ENCODE peak calls at places on chromosomes 4 and X, in six cellular contexts. One of them, this sample, is unnamed.
A peak's percentile ranks its signal among the peaks of the same experiment; 100 is the strongest.

GRCh38 chr4:74365761-74366160 is 816 bp downstream of the EREG start:
- DNase-seq in H7: peak; percentile 44
- DNase-seq in uterus: no peak
- DNase-seq in SK-N-MC: no peak
- DNase-seq in upper lobe of right lung: peak; percentile 49
- DNase-seq in transverse colon: peak; percentile 57
- DNase-seq in this sample: no peak

GRCh38 chr4:22911285-22911684 is 218.5 kb downstream of the GBA3 start:
- DNase-seq in H7: no peak
- DNase-seq in uterus: no peak
- DNase-seq in SK-N-MC: no peak
- DNase-seq in upper lobe of right lung: no peak
- DNase-seq in transverse colon: no peak
- DNase-seq in this sample: no peak

GRCh38 chr4:131534944-131535640 is 1614.0 kb upstream of the PCDH10 start:
- DNase-seq in H7: no peak
- DNase-seq in uterus: no peak
- DNase-seq in SK-N-MC: no peak
- DNase-seq in upper lobe of right lung: no peak
- DNase-seq in transverse colon: no peak
- DNase-seq in this sample: no peak

GRCh38 chr4:183544109-183544508 is 39.3 kb downstream of the ING2 start:
- DNase-seq in H7: no peak
- DNase-seq in uterus: no peak
- DNase-seq in SK-N-MC: no peak
- DNase-seq in upper lobe of right lung: no peak
- DNase-seq in transverse colon: no peak
- DNase-seq in this sample: no peak

GRCh38 chr4:88705805-88706518 is 8.3 kb upstream of the NAP1L5 start:
- DNase-seq in H7: no peak
- DNase-seq in uterus: no peak
- DNase-seq in SK-N-MC: no peak
- DNase-seq in upper lobe of right lung: no peak
- DNase-seq in transverse colon: no peak
- DNase-seq in this sample: no peak

GRCh38 chr4:53804719-53805118 is 213.4 kb upstream of the LNX1 start:
- DNase-seq in H7: peak; percentile 23
- DNase-seq in uterus: no peak
- DNase-seq in SK-N-MC: no peak
- DNase-seq in upper lobe of right lung: peak; percentile 68
- DNase-seq in transverse colon: peak; percentile 68
- DNase-seq in this sample: no peak

GRCh38 chr4:75727073-75727472 is 2.7 kb downstream of the USO1 start:
- DNase-seq in H7: no peak
- DNase-seq in uterus: no peak
- DNase-seq in SK-N-MC: no peak
- DNase-seq in upper lobe of right lung: no peak
- DNase-seq in transverse colon: no peak
- DNase-seq in this sample: no peak

GRCh38 chr4:125781656-125782055 is 466.9 kb downstream of the FAT4 start:
- DNase-seq in H7: no peak
- DNase-seq in uterus: no peak
- DNase-seq in SK-N-MC: no peak
- DNase-seq in upper lobe of right lung: no peak
- DNase-seq in transverse colon: no peak
- DNase-seq in this sample: no peak

GRCh38 chr4:77045490-77045889 is 30.3 kb downstream of the CCNI start:
- DNase-seq in H7: no peak
- DNase-seq in uterus: no peak
- DNase-seq in SK-N-MC: no peak
- DNase-seq in upper lobe of right lung: no peak
- DNase-seq in transverse colon: no peak
- DNase-seq in this sample: no peak

GRCh38 chr4:142416121-142416520 is 430.0 kb downstream of the INPP4B start:
- DNase-seq in H7: no peak
- DNase-seq in uterus: no peak
- DNase-seq in SK-N-MC: no peak
- DNase-seq in upper lobe of right lung: no peak
- DNase-seq in transverse colon: no peak
- DNase-seq in this sample: no peak

GRCh38 chrX:83008415-83008814 is 499.7 kb upstream of the POU3F4 start:
- DNase-seq in H7: no peak
- DNase-seq in uterus: no peak
- DNase-seq in SK-N-MC: no peak
- DNase-seq in upper lobe of right lung: no peak
- DNase-seq in transverse colon: no peak
- DNase-seq in this sample: no peak

GRCh38 chrX:18886005-18886343 is 97.9 kb downstream of the PHKA2 start:
- DNase-seq in H7: peak; percentile 29
- DNase-seq in uterus: no peak
- DNase-seq in SK-N-MC: no peak
- DNase-seq in upper lobe of right lung: no peak
- DNase-seq in transverse colon: no peak
- DNase-seq in this sample: no peak

GRCh38 chrX:13495232-13495631 is 74.2 kb upstream of the EGFL6 start:
- DNase-seq in H7: no peak
- DNase-seq in uterus: no peak
- DNase-seq in SK-N-MC: no peak
- DNase-seq in upper lobe of right lung: no peak
- DNase-seq in transverse colon: peak; percentile 32
- DNase-seq in this sample: no peak

GRCh38 chr4:31518796-31519250 is 798.7 kb downstream of the PCDH7 start:
- DNase-seq in H7: no peak
- DNase-seq in uterus: no peak
- DNase-seq in SK-N-MC: no peak
- DNase-seq in upper lobe of right lung: no peak
- DNase-seq in transverse colon: no peak
- DNase-seq in this sample: no peak

GRCh38 chr4:1409079-1409805 is 3.0 kb upstream of the NKX1-1 start:
- DNase-seq in H7: peak; percentile 54
- DNase-seq in uterus: no peak
- DNase-seq in SK-N-MC: no peak
- DNase-seq in upper lobe of right lung: peak; percentile 40
- DNase-seq in transverse colon: no peak
- DNase-seq in this sample: no peak

GRCh38 chr4:39456946-39457763 is 1.6 kb downstream of the RPL9 start:
- DNase-seq in H7: no peak
- DNase-seq in uterus: no peak
- DNase-seq in SK-N-MC: no peak
- DNase-seq in upper lobe of right lung: no peak
- DNase-seq in transverse colon: no peak
- DNase-seq in this sample: no peak

GRCh38 chr4:39453738-39454137 is 5.0 kb downstream of the RPL9 start:
- DNase-seq in H7: no peak
- DNase-seq in uterus: no peak
- DNase-seq in SK-N-MC: no peak
- DNase-seq in upper lobe of right lung: no peak
- DNase-seq in transverse colon: no peak
- DNase-seq in this sample: no peak

GRCh38 chr4:39452860-39453587 is 5.7 kb downstream of the RPL9 start:
- DNase-seq in H7: no peak
- DNase-seq in uterus: no peak
- DNase-seq in SK-N-MC: no peak
- DNase-seq in upper lobe of right lung: no peak
- DNase-seq in transverse colon: no peak
- DNase-seq in this sample: no peak

GRCh38 chr4:39452153-39452859 is 6.4 kb downstream of the RPL9 start:
- DNase-seq in H7: no peak
- DNase-seq in uterus: no peak
- DNase-seq in SK-N-MC: no peak
- DNase-seq in upper lobe of right lung: no peak
- DNase-seq in transverse colon: no peak
- DNase-seq in this sample: no peak

GRCh38 chr4:39455486-39455885 is 3.2 kb downstream of the RPL9 start:
- DNase-seq in H7: no peak
- DNase-seq in uterus: no peak
- DNase-seq in SK-N-MC: no peak
- DNase-seq in upper lobe of right lung: no peak
- DNase-seq in transverse colon: no peak
- DNase-seq in this sample: no peak
- H3K36me3 ChIP-seq in H7: peaks cover 50% of the 10 kb centered on the region
- H3K36me3 ChIP-seq in uterus: no peaks in the 10 kb centered on the region
- H3K36me3 ChIP-seq in SK-N-MC: peaks cover 79% of the 10 kb centered on the region
- H3K36me3 ChIP-seq in upper lobe of right lung: peaks cover 75% of the 10 kb centered on the region
- H3K36me3 ChIP-seq in transverse colon: peaks cover 61% of the 10 kb centered on the region
- H3K36me3 ChIP-seq in this sample: peaks cover 55% of the 10 kb centered on the region

DNA sequence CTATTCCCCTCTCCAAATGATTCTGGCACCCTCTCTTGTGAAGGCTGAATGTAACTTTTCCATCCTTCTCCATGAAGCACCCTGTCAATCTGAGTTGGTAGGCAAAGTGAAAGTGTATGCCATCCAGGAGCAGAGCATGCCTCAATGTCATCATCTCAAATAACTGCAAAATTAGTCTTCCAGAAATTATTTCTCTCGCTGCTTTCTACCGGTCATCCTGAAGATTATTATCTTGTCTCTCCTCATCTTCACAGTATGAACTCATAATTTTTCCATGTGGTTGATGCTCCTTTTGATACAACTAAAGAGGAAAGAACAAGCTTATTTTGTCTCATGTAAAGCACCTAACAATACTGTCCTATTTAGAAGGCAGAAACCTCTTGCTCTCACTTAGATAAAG is 285.5 kb upstream of the PCDH7 start:
- DNase-seq in H7: no peak
- DNase-seq in uterus: no peak
- DNase-seq in SK-N-MC: no peak
- DNase-seq in upper lobe of right lung: no peak
- DNase-seq in transverse colon: no peak
- DNase-seq in this sample: no peak
- H3K36me3 ChIP-seq in H7: no peaks in the 10 kb centered on the region
- H3K36me3 ChIP-seq in uterus: no peaks in the 10 kb centered on the region
- H3K36me3 ChIP-seq in SK-N-MC: no peaks in the 10 kb centered on the region
- H3K36me3 ChIP-seq in upper lobe of right lung: no peaks in the 10 kb centered on the region
- H3K36me3 ChIP-seq in transverse colon: no peaks in the 10 kb centered on the region
- H3K36me3 ChIP-seq in this sample: no peaks in the 10 kb centered on the region

GRCh38 chrX:129557844-129558243 is 17.8 kb downstream of the OCRL start:
- DNase-seq in H7: no peak
- DNase-seq in uterus: no peak
- DNase-seq in SK-N-MC: no peak
- DNase-seq in upper lobe of right lung: no peak
- DNase-seq in transverse colon: no peak
- DNase-seq in this sample: no peak

GRCh38 chrX:129565046-129565649 is 25.1 kb downstream of the OCRL start:
- DNase-seq in H7: peak; percentile 58
- DNase-seq in uterus: no peak
- DNase-seq in SK-N-MC: no peak
- DNase-seq in upper lobe of right lung: no peak
- DNase-seq in transverse colon: no peak
- DNase-seq in this sample: no peak

GRCh38 chrX:129561453-129561852 is 21.4 kb downstream of the OCRL start:
- DNase-seq in H7: no peak
- DNase-seq in uterus: no peak
- DNase-seq in SK-N-MC: no peak
- DNase-seq in upper lobe of right lung: no peak
- DNase-seq in transverse colon: no peak
- DNase-seq in this sample: no peak

GRCh38 chrX:129556806-129557315 is 16.8 kb downstream of the OCRL start:
- DNase-seq in H7: no peak
- DNase-seq in uterus: no peak
- DNase-seq in SK-N-MC: no peak
- DNase-seq in upper lobe of right lung: no peak
- DNase-seq in transverse colon: no peak
- DNase-seq in this sample: no peak

DNA sequence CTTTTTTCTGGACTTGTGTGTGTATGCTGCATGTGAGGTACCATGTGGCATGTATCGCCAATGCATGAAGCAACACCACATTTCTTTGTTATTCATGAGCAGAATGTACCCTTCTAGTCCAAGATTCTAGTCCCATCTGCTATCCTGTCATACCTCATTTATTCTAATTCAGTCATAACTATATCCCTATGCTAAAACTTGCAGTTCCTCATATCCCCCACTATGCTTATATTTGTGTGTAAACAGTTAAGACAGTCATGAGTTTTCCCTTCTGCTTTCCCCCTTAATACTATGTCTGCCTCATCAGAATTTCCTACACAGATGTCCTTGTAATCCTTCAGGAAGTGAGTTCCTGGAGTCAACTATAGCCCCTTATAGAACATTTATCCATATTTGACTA is 19.7 kb downstream of the OCRL start:
- DNase-seq in H7: no peak
- DNase-seq in uterus: no peak
- DNase-seq in SK-N-MC: no peak
- DNase-seq in upper lobe of right lung: no peak
- DNase-seq in transverse colon: no peak
- DNase-seq in this sample: no peak
- H3K36me3 ChIP-seq in H7: peaks cover 28% of the 10 kb centered on the region
- H3K36me3 ChIP-seq in uterus: no peaks in the 10 kb centered on the region
- H3K36me3 ChIP-seq in SK-N-MC: peaks cover 49% of the 10 kb centered on the region
- H3K36me3 ChIP-seq in upper lobe of right lung: peaks cover 40% of the 10 kb centered on the region
- H3K36me3 ChIP-seq in transverse colon: no peaks in the 10 kb centered on the region
- H3K36me3 ChIP-seq in this sample: peaks cover 20% of the 10 kb centered on the region

GRCh38 chrX:2642791-2643190 is 48.3 kb upstream of the CD99 start:
- DNase-seq in H7: no peak
- DNase-seq in uterus: no peak
- DNase-seq in SK-N-MC: no peak
- DNase-seq in upper lobe of right lung: no peak
- DNase-seq in transverse colon: no peak
- DNase-seq in this sample: no peak
- H3K36me3 ChIP-seq in H7: no peaks in the 10 kb centered on the region
- H3K36me3 ChIP-seq in uterus: no peaks in the 10 kb centered on the region
- H3K36me3 ChIP-seq in SK-N-MC: peaks cover 37% of the 10 kb centered on the region
- H3K36me3 ChIP-seq in upper lobe of right lung: peaks cover 14% of the 10 kb centered on the region
- H3K36me3 ChIP-seq in transverse colon: no peaks in the 10 kb centered on the region
- H3K36me3 ChIP-seq in this sample: peaks cover 14% of the 10 kb centered on the region

GRCh38 chrX:15816453-15816838 is 26.2 kb downstream of the ZRSR2 start:
- DNase-seq in H7: peak; percentile 40
- DNase-seq in uterus: no peak
- DNase-seq in SK-N-MC: no peak
- DNase-seq in upper lobe of right lung: no peak
- DNase-seq in transverse colon: no peak
- DNase-seq in this sample: no peak

GRCh38 chrX:15812212-15812938 is 22.1 kb downstream of the ZRSR2 start:
- DNase-seq in H7: no peak
- DNase-seq in uterus: no peak
- DNase-seq in SK-N-MC: no peak
- DNase-seq in upper lobe of right lung: no peak
- DNase-seq in transverse colon: no peak
- DNase-seq in this sample: no peak

GRCh38 chrX:15815779-15816452 is 25.6 kb downstream of the ZRSR2 start:
- DNase-seq in H7: peak; percentile 55
- DNase-seq in uterus: no peak
- DNase-seq in SK-N-MC: no peak
- DNase-seq in upper lobe of right lung: no peak
- DNase-seq in transverse colon: peak; percentile 12
- DNase-seq in this sample: no peak

GRCh38 chrX:15816886-15817285 is 26.6 kb downstream of the ZRSR2 start:
- DNase-seq in H7: peak; percentile 29
- DNase-seq in uterus: no peak
- DNase-seq in SK-N-MC: peak; percentile 34
- DNase-seq in upper lobe of right lung: no peak
- DNase-seq in transverse colon: no peak
- DNase-seq in this sample: no peak

DNA sequence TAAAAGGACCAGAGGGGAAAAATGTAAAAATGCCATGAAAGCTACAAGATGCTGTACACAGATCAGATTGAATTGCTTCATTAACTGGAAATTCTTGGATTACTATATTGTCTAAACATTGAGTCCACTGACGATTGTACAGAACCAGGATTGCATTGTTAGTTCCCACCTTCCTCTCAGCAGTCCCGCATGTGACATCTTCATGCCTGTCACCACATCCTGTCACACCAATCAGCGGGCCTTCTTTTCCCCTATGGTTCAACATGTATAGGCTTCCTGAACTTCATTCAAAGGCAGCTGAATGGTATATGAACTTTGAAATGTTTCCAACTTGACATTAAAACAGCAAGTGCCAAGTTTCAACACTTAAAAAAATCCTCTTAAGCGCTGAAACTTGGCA is 24.5 kb downstream of the ZRSR2 start:
- DNase-seq in H7: no peak
- DNase-seq in uterus: no peak
- DNase-seq in SK-N-MC: no peak
- DNase-seq in upper lobe of right lung: no peak
- DNase-seq in transverse colon: no peak
- DNase-seq in this sample: no peak
- H3K36me3 ChIP-seq in H7: peaks cover 10% of the 10 kb centered on the region
- H3K36me3 ChIP-seq in uterus: no peaks in the 10 kb centered on the region
- H3K36me3 ChIP-seq in SK-N-MC: peaks cover 6% of the 10 kb centered on the region
- H3K36me3 ChIP-seq in upper lobe of right lung: peaks cover 20% of the 10 kb centered on the region
- H3K36me3 ChIP-seq in transverse colon: no peaks in the 10 kb centered on the region
- H3K36me3 ChIP-seq in this sample: peaks cover 84% of the 10 kb centered on the region